ENCODE peak calls at places on chromosomes 5 and 9, in nine cellular contexts. One of them, this sample, is unnamed.

GRCh38 chr5:39906146-39906545 is 481.4 kb upstream of the DAB2 start:
- DNase-seq in neural crest cell: no peak
- DNase-seq in NB4: no peak
- DNase-seq in A549: no peak
- DNase-seq in AG04449: no peak
- DNase-seq in cardiac muscle cell: no peak
- DNase-seq in AG04450: no peak
- DNase-seq in tibial artery: no peak
- DNase-seq in vagina: no peak
- DNase-seq in this sample: no peak

GRCh38 chr5:2879701-2880100 is 128.2 kb upstream of the IRX2 start:
- DNase-seq in A549: no peak
- DNase-seq in NB4: no peak
- DNase-seq in neural crest cell: no peak
- DNase-seq in cardiac muscle cell: no peak
- DNase-seq in AG04450: no peak
- DNase-seq in tibial artery: no peak
- DNase-seq in AG04449: no peak
- DNase-seq in vagina: no peak
- DNase-seq in this sample: no peak

GRCh38 chr5:111367081-111367480 is 142.9 kb downstream of the CAMK4 start:
- DNase-seq in A549: no peak
- DNase-seq in NB4: no peak
- DNase-seq in AG04450: no peak
- DNase-seq in AG04449: no peak
- DNase-seq in vagina: no peak
- DNase-seq in tibial artery: no peak
- DNase-seq in cardiac muscle cell: no peak
- DNase-seq in neural crest cell: no peak
- DNase-seq in this sample: no peak

GRCh38 chr5:136147632-136148031 is 15.0 kb downstream of the SMAD5 start:
- DNase-seq in AG04449: no peak
- DNase-seq in tibial artery: no peak
- DNase-seq in NB4: no peak
- DNase-seq in cardiac muscle cell: no peak
- DNase-seq in vagina: no peak
- DNase-seq in AG04450: no peak
- DNase-seq in neural crest cell: no peak
- DNase-seq in A549: no peak
- DNase-seq in this sample: no peak

GRCh38 chr5:15499528-15500325 is at the start of gene FBXL7:
- DNase-seq in A549: peak
- DNase-seq in AG04450: peak
- DNase-seq in cardiac muscle cell: peak
- DNase-seq in vagina: no peak
- DNase-seq in neural crest cell: peak
- DNase-seq in NB4: no peak
- DNase-seq in AG04449: no peak
- DNase-seq in tibial artery: peak
- DNase-seq in this sample: peak

GRCh38 chr5:56757077-56757476 is 58.3 kb upstream of the MAP3K1 start:
- DNase-seq in NB4: peak
- DNase-seq in A549: no peak
- DNase-seq in neural crest cell: no peak
- DNase-seq in AG04450: no peak
- DNase-seq in AG04449: no peak
- DNase-seq in tibial artery: no peak
- DNase-seq in cardiac muscle cell: no peak
- DNase-seq in vagina: no peak
- DNase-seq in this sample: no peak

GRCh38 chr5:126351138-126351537 is 72.1 kb upstream of the GRAMD2B start:
- DNase-seq in NB4: no peak
- DNase-seq in neural crest cell: no peak
- DNase-seq in cardiac muscle cell: no peak
- DNase-seq in AG04450: no peak
- DNase-seq in A549: no peak
- DNase-seq in AG04449: no peak
- DNase-seq in vagina: no peak
- DNase-seq in tibial artery: no peak
- DNase-seq in this sample: no peak

GRCh38 chr5:109318455-109319108 is 91.2 kb downstream of the PJA2 start:
- DNase-seq in tibial artery: no peak
- DNase-seq in AG04449: no peak
- DNase-seq in cardiac muscle cell: no peak
- DNase-seq in NB4: peak
- DNase-seq in neural crest cell: no peak
- DNase-seq in AG04450: no peak
- DNase-seq in vagina: no peak
- DNase-seq in A549: no peak
- DNase-seq in this sample: no peak

GRCh38 chr5:165286692-165287091 is 1781.3 kb downstream of the MAT2B start:
- DNase-seq in AG04449: no peak
- DNase-seq in neural crest cell: no peak
- DNase-seq in cardiac muscle cell: no peak
- DNase-seq in vagina: no peak
- DNase-seq in tibial artery: no peak
- DNase-seq in A549: no peak
- DNase-seq in AG04450: no peak
- DNase-seq in NB4: no peak
- DNase-seq in this sample: no peak

GRCh38 chr5:132979367-132979935 is 16.0 kb upstream of the AFF4 start:
- DNase-seq in AG04449: no peak
- DNase-seq in A549: no peak
- DNase-seq in NB4: peak
- DNase-seq in vagina: no peak
- DNase-seq in cardiac muscle cell: no peak
- DNase-seq in AG04450: no peak
- DNase-seq in tibial artery: no peak
- DNase-seq in neural crest cell: no peak
- DNase-seq in this sample: no peak

GRCh38 chr9:81827616-81828296 is 100.5 kb upstream of the SPATA31D4 start:
- DNase-seq in vagina: no peak
- DNase-seq in AG04450: no peak
- DNase-seq in A549: no peak
- DNase-seq in NB4: no peak
- DNase-seq in AG04449: no peak
- DNase-seq in neural crest cell: no peak
- DNase-seq in cardiac muscle cell: no peak
- DNase-seq in tibial artery: no peak
- DNase-seq in this sample: no peak

GRCh38 chr5:137470111-137470920 is 28.8 kb downstream of the SPOCK1 start:
- DNase-seq in cardiac muscle cell: no peak
- DNase-seq in A549: peak
- DNase-seq in AG04450: peak
- DNase-seq in NB4: no peak
- DNase-seq in AG04449: peak
- DNase-seq in neural crest cell: no peak
- DNase-seq in tibial artery: peak
- DNase-seq in vagina: no peak
- DNase-seq in this sample: no peak

GRCh38 chr5:149127394-149127955 is 13.8 kb upstream of the ABLIM3 start:
- DNase-seq in cardiac muscle cell: no peak
- DNase-seq in neural crest cell: no peak
- DNase-seq in NB4: no peak
- DNase-seq in A549: no peak
- DNase-seq in AG04450: no peak
- DNase-seq in AG04449: no peak
- DNase-seq in tibial artery: no peak
- DNase-seq in vagina: no peak
- DNase-seq in this sample: no peak

GRCh38 chr9:98215266-98215665 is 22.8 kb upstream of the CORO2A start:
- DNase-seq in NB4: no peak
- DNase-seq in neural crest cell: no peak
- DNase-seq in A549: no peak
- DNase-seq in vagina: no peak
- DNase-seq in cardiac muscle cell: no peak
- DNase-seq in tibial artery: no peak
- DNase-seq in AG04450: no peak
- DNase-seq in AG04449: no peak
- DNase-seq in this sample: no peak

GRCh38 chr9:98216391-98216790 is 24.0 kb upstream of the CORO2A start:
- DNase-seq in tibial artery: no peak
- DNase-seq in vagina: no peak
- DNase-seq in A549: no peak
- DNase-seq in AG04450: no peak
- DNase-seq in cardiac muscle cell: no peak
- DNase-seq in neural crest cell: no peak
- DNase-seq in NB4: no peak
- DNase-seq in AG04449: no peak
- DNase-seq in this sample: no peak

GRCh38 chr9:98217255-98217654 is 24.8 kb upstream of the CORO2A start:
- DNase-seq in neural crest cell: no peak
- DNase-seq in AG04450: no peak
- DNase-seq in tibial artery: no peak
- DNase-seq in A549: no peak
- DNase-seq in AG04449: no peak
- DNase-seq in cardiac muscle cell: no peak
- DNase-seq in vagina: no peak
- DNase-seq in NB4: no peak
- DNase-seq in this sample: no peak

GRCh38 chr9:98214811-98215210 is 22.4 kb upstream of the CORO2A start:
- DNase-seq in A549: no peak
- DNase-seq in vagina: no peak
- DNase-seq in neural crest cell: no peak
- DNase-seq in NB4: no peak
- DNase-seq in tibial artery: no peak
- DNase-seq in AG04449: no peak
- DNase-seq in cardiac muscle cell: no peak
- DNase-seq in AG04450: no peak
- DNase-seq in this sample: no peak

GRCh38 chr9:98215821-98216220 is 23.4 kb upstream of the CORO2A start:
- DNase-seq in NB4: peak
- DNase-seq in AG04449: no peak
- DNase-seq in cardiac muscle cell: peak
- DNase-seq in neural crest cell: peak
- DNase-seq in tibial artery: no peak
- DNase-seq in A549: peak
- DNase-seq in vagina: no peak
- DNase-seq in AG04450: no peak
- DNase-seq in this sample: peak
- TF ChIP-seq CTCF in NB4: peak
- TF ChIP-seq CTCF in AG04449: peak
- TF ChIP-seq CTCF in cardiac muscle cell: peak
- TF ChIP-seq CTCF in neural crest cell: peak
- TF ChIP-seq CTCF in tibial artery: peak
- TF ChIP-seq CTCF in A549: peak
- TF ChIP-seq CTCF in vagina: no peak
- TF ChIP-seq CTCF in AG04450: peak
- TF ChIP-seq CTCF in this sample: peak

GRCh38 chr5:142020122-142020659 is 7.4 kb upstream of the GNPDA1 start:
- DNase-seq in vagina: no peak
- DNase-seq in NB4: no peak
- DNase-seq in AG04450: no peak
- DNase-seq in A549: no peak
- DNase-seq in tibial artery: no peak
- DNase-seq in neural crest cell: no peak
- DNase-seq in cardiac muscle cell: no peak
- DNase-seq in AG04449: no peak
- DNase-seq in this sample: no peak

GRCh38 chr5:142024771-142025304 is 12.0 kb upstream of the GNPDA1 start:
- DNase-seq in AG04449: no peak
- DNase-seq in tibial artery: peak
- DNase-seq in vagina: no peak
- DNase-seq in NB4: peak
- DNase-seq in neural crest cell: peak
- DNase-seq in AG04450: peak
- DNase-seq in cardiac muscle cell: peak
- DNase-seq in A549: peak
- DNase-seq in this sample: peak

GRCh38 chr5:142017832-142018427 is 5.1 kb upstream of the GNPDA1 start:
- DNase-seq in cardiac muscle cell: no peak
- DNase-seq in neural crest cell: no peak
- DNase-seq in A549: no peak
- DNase-seq in vagina: no peak
- DNase-seq in tibial artery: no peak
- DNase-seq in AG04449: no peak
- DNase-seq in NB4: peak
- DNase-seq in AG04450: no peak
- DNase-seq in this sample: no peak

GRCh38 chr5:142025637-142026036 is 12.8 kb upstream of the GNPDA1 start:
- DNase-seq in AG04449: no peak
- DNase-seq in cardiac muscle cell: no peak
- DNase-seq in tibial artery: no peak
- DNase-seq in A549: no peak
- DNase-seq in neural crest cell: no peak
- DNase-seq in vagina: no peak
- DNase-seq in NB4: no peak
- DNase-seq in AG04450: no peak
- DNase-seq in this sample: no peak

GRCh38 chr5:142023836-142024235 is 11.0 kb upstream of the GNPDA1 start:
- DNase-seq in AG04450: no peak
- DNase-seq in vagina: no peak
- DNase-seq in A549: no peak
- DNase-seq in cardiac muscle cell: no peak
- DNase-seq in neural crest cell: no peak
- DNase-seq in tibial artery: no peak
- DNase-seq in NB4: no peak
- DNase-seq in AG04449: no peak
- DNase-seq in this sample: no peak
- TF ChIP-seq CTCF in AG04450: no peak
- TF ChIP-seq CTCF in vagina: no peak
- TF ChIP-seq CTCF in A549: no peak
- TF ChIP-seq CTCF in cardiac muscle cell: no peak
- TF ChIP-seq CTCF in neural crest cell: no peak
- TF ChIP-seq CTCF in tibial artery: no peak
- TF ChIP-seq CTCF in NB4: no peak
- TF ChIP-seq CTCF in AG04449: no peak
- TF ChIP-seq CTCF in this sample: no peak

GRCh38 chr9:11618241-11618805 is 1005.5 kb upstream of the PTPRD start:
- DNase-seq in cardiac muscle cell: no peak
- DNase-seq in vagina: no peak
- DNase-seq in neural crest cell: no peak
- DNase-seq in A549: no peak
- DNase-seq in AG04450: no peak
- DNase-seq in AG04449: no peak
- DNase-seq in NB4: peak
- DNase-seq in tibial artery: no peak
- DNase-seq in this sample: no peak
- TF ChIP-seq CTCF in cardiac muscle cell: no peak
- TF ChIP-seq CTCF in vagina: no peak
- TF ChIP-seq CTCF in neural crest cell: no peak
- TF ChIP-seq CTCF in A549: no peak
- TF ChIP-seq CTCF in AG04450: no peak
- TF ChIP-seq CTCF in AG04449: no peak
- TF ChIP-seq CTCF in NB4: no peak
- TF ChIP-seq CTCF in tibial artery: no peak
- TF ChIP-seq CTCF in this sample: no peak

DNA sequence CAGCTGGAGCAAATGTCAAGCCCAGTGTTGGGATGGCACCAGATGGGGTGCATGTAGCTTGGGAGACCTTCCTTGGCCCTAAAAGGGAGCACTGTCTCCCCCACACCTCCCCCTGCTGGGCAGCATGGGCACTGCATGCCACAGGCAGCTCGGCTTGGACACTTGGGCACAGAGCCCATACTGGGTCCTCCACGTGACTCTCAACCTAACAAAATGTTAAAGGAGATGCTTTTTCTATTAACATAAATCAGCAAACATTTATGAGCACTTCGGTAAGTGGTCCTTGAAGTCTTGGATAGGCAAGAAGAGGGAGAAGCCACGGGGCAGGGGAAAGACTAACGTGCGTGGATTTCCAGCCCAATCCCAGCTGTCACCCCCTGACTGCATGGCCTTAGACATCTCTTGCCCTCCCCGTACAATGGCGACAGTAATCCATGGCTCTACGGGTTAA is 23.9 kb upstream of the MAPK9 start:
- DNase-seq in AG04449: no peak
- DNase-seq in vagina: no peak
- DNase-seq in neural crest cell: peak
- DNase-seq in AG04450: no peak
- DNase-seq in A549: peak
- DNase-seq in NB4: peak
- DNase-seq in cardiac muscle cell: peak
- DNase-seq in tibial artery: peak
- DNase-seq in this sample: peak
- TF ChIP-seq CTCF in AG04449: peak
- TF ChIP-seq CTCF in vagina: peak
- TF ChIP-seq CTCF in neural crest cell: peak
- TF ChIP-seq CTCF in AG04450: peak
- TF ChIP-seq CTCF in A549: peak
- TF ChIP-seq CTCF in NB4: peak
- TF ChIP-seq CTCF in cardiac muscle cell: peak
- TF ChIP-seq CTCF in tibial artery: peak
- TF ChIP-seq CTCF in this sample: peak

This sample was measured in nephron progenitor cell.